ENCODE peak calls at places on chromosome 1, in eight cellular contexts. N is upper lobe of right lung; Q is coronary artery; H is skeletal muscle cell; O is NCI-H1105 treated with DMSO at 0.1 percent for 48 hours; S is iPS-NIHi11; K is activated naive CD4-positive, alpha-beta T cell treated with Interleukin-2 at 50 U/mL for 16 hours; C is colonic mucosa. V is an unnamed sample.

GRCh38 chr1:93770640-93771039 is 89.0 kb upstream of the BCAR3 start:
- DNase-seq in O (no peak), C (no peak), Q (no peak), K (no peak), N (no peak), H (no peak), S (peak), V (no peak)

GRCh38 chr1:34762474-34763141 is 3.1 kb downstream of the GJB4 start:
- DNase-seq in C (no peak), Q (no peak), H (no peak), O (no peak), K (no peak), N (no peak), S (no peak), V (peak)

GRCh38 chr1:3357526-3358297 is 96.8 kb upstream of the ARHGEF16 start:
- DNase-seq in Q (no peak), C (no peak), N (no peak), S (no peak), K (no peak), O (no peak), H (no peak), V (no peak)

GRCh38 chr1:100631015-100631521 is 88.5 kb upstream of the VCAM1 start:
- DNase-seq in H (peak), S (no peak), C (no peak), K (no peak), Q (no peak), N (no peak), O (no peak), V (no peak)

GRCh38 chr1:235297579-235297978 is 30.4 kb downstream of the ARID4B start:
- DNase-seq in Q (no peak), N (no peak), K (no peak), S (no peak), O (no peak), C (no peak), H (no peak), V (no peak)

GRCh38 chr1:176479920-176480319 is 16.9 kb downstream of the PAPPA2 start:
- DNase-seq in H (no peak), C (no peak), K (no peak), Q (no peak), N (no peak), O (no peak), S (peak), V (no peak)

GRCh38 chr1:11648039-11648438 is 6.2 kb downstream of the FBXO2 start:
- DNase-seq in K (no peak), N (no peak), S (no peak), O (no peak), H (no peak), Q (no peak), C (no peak), V (no peak)

GRCh38 chr1:24155011-24155782 is 12.3 kb upstream of the IL22RA1 start:
- DNase-seq in O (no peak), C (peak), S (peak), H (no peak), N (no peak), Q (no peak), K (no peak), V (no peak)

GRCh38 chr1:33111965-33112364 is 31.0 kb downstream of the AZIN2 start:
- DNase-seq in H (no peak), K (no peak), O (peak), S (peak), C (no peak), N (no peak), Q (no peak), V (no peak)

GRCh38 chr1:25740071-25740470 is 59.9 kb upstream of the SELENON start:
- DNase-seq in K (no peak), Q (no peak), S (no peak), C (no peak), O (no peak), N (peak), H (no peak), V (peak)

GRCh38 chr1:37239225-37239740 is 205.0 kb upstream of the GRIK3 start:
- DNase-seq in C (no peak), O (no peak), Q (no peak), H (no peak), S (no peak), N (no peak), K (no peak), V (no peak)

GRCh38 chr1:101017448-101017847 is 8.1 kb downstream of the DPH5 start:
- DNase-seq in S (peak), N (no peak), C (no peak), H (no peak), Q (no peak), K (no peak), O (no peak), V (no peak)

GRCh38 chr1:119007343-119007671 is 19.2 kb upstream of the TBX15 start:
- DNase-seq in C (no peak), N (no peak), S (no peak), K (no peak), H (no peak), O (no peak), Q (no peak), V (no peak)

GRCh38 chr1:116411784-116412479 is 38.9 kb downstream of the ATP1A1 start:
- DNase-seq in H (peak), S (no peak), C (no peak), O (no peak), Q (no peak), N (no peak), K (no peak), V (no peak)

GRCh38 chr1:219067350-219067712 is 106.3 kb upstream of the LYPLAL1 start:
- DNase-seq in C (no peak), N (no peak), H (no peak), S (no peak), Q (no peak), O (no peak), K (no peak), V (no peak)

GRCh38 chr1:180150982-180151381 is 3.7 kb upstream of the QSOX1 start:
- DNase-seq in S (no peak), Q (no peak), K (no peak), H (no peak), N (no peak), C (no peak), O (no peak), V (no peak)

GRCh38 chr1:182340233-182341058 is 51.1 kb downstream of the GLUL start:
- DNase-seq in H (no peak), S (no peak), C (no peak), N (no peak), Q (no peak), O (no peak), K (no peak), V (no peak)

GRCh38 chr1:156390409-156391144 is 21.6 kb downstream of the RHBG start:
- DNase-seq in Q (no peak), O (no peak), K (no peak), S (no peak), H (no peak), C (no peak), N (no peak), V (no peak)

GRCh38 chr1:86259390-86259789 is 102.8 kb upstream of the COL24A1 start:
- DNase-seq in Q (no peak), S (no peak), N (no peak), K (no peak), C (no peak), H (no peak), O (no peak), V (no peak)

GRCh38 chr1:18948048-18948912 is 8.2 kb downstream of the IFFO2 start:
- DNase-seq in Q (no peak), O (no peak), C (no peak), N (no peak), K (peak), S (no peak), H (no peak), V (no peak)